ENCODE peak calls at places on chromosomes 1 and 21, in seven cellular contexts. One of them, this sample, is unnamed. For H3K9me3 and H3K4me1, the result is how much of the 10 kb centered on the place peaks cover.

GRCh38 chr1:162305969-162306368 is 70.7 kb downstream of the SPATA46 start:
- DNase-seq in mammary epithelial cell: peak
- DNase-seq in astrocyte: no peak
- DNase-seq in DND-41: no peak
- DNase-seq in endodermal cell: no peak
- DNase-seq in CD8-positive, alpha-beta T cell: no peak
- DNase-seq in IMR-90: peak
- DNase-seq in this sample: no peak

GRCh38 chr1:156870734-156871133 is 10.1 kb downstream of the NTRK1 start:
- DNase-seq in astrocyte: peak
- DNase-seq in endodermal cell: no peak
- DNase-seq in mammary epithelial cell: peak
- DNase-seq in IMR-90: peak
- DNase-seq in CD8-positive, alpha-beta T cell: no peak
- DNase-seq in DND-41: no peak
- DNase-seq in this sample: no peak

GRCh38 chr1:226688852-226689251 is 50.2 kb downstream of the ITPKB start:
- DNase-seq in endodermal cell: no peak
- DNase-seq in IMR-90: no peak
- DNase-seq in astrocyte: no peak
- DNase-seq in DND-41: no peak
- DNase-seq in CD8-positive, alpha-beta T cell: no peak
- DNase-seq in mammary epithelial cell: no peak
- DNase-seq in this sample: no peak

GRCh38 chr1:203769505-203770343 is 4.7 kb downstream of the LAX1 start:
- DNase-seq in endodermal cell: no peak
- DNase-seq in astrocyte: peak
- DNase-seq in DND-41: no peak
- DNase-seq in IMR-90: peak
- DNase-seq in CD8-positive, alpha-beta T cell: no peak
- DNase-seq in mammary epithelial cell: peak
- DNase-seq in this sample: no peak

GRCh38 chr1:97875996-97876395 is 44.8 kb downstream of the DPYD start:
- DNase-seq in astrocyte: peak
- DNase-seq in endodermal cell: no peak
- DNase-seq in IMR-90: peak
- DNase-seq in DND-41: no peak
- DNase-seq in mammary epithelial cell: peak
- DNase-seq in CD8-positive, alpha-beta T cell: no peak
- DNase-seq in this sample: no peak

GRCh38 chr1:92411511-92411910 is 75.2 kb downstream of the GFI1 start:
- DNase-seq in endodermal cell: no peak
- DNase-seq in astrocyte: peak
- DNase-seq in CD8-positive, alpha-beta T cell: no peak
- DNase-seq in IMR-90: peak
- DNase-seq in DND-41: peak
- DNase-seq in mammary epithelial cell: peak
- DNase-seq in this sample: no peak

GRCh38 chr1:211591980-211592493 is 13.1 kb upstream of the SLC30A1 start:
- DNase-seq in mammary epithelial cell: peak
- DNase-seq in IMR-90: peak
- DNase-seq in DND-41: no peak
- DNase-seq in astrocyte: peak
- DNase-seq in CD8-positive, alpha-beta T cell: no peak
- DNase-seq in endodermal cell: no peak
- DNase-seq in this sample: no peak

GRCh38 chr1:35692310-35692709 is 26.4 kb downstream of the C1orf216 start:
- DNase-seq in mammary epithelial cell: no peak
- DNase-seq in CD8-positive, alpha-beta T cell: no peak
- DNase-seq in DND-41: no peak
- DNase-seq in IMR-90: no peak
- DNase-seq in astrocyte: no peak
- DNase-seq in endodermal cell: no peak
- DNase-seq in this sample: no peak

GRCh38 chr1:112637257-112638108 is 17.9 kb downstream of the CAPZA1 start:
- DNase-seq in endodermal cell: no peak
- DNase-seq in IMR-90: peak
- DNase-seq in CD8-positive, alpha-beta T cell: no peak
- DNase-seq in mammary epithelial cell: peak
- DNase-seq in astrocyte: peak
- DNase-seq in DND-41: no peak
- DNase-seq in this sample: no peak

GRCh38 chr1:113958691-113959090 is 20.6 kb upstream of the OLFML3 start:
- DNase-seq in astrocyte: no peak
- DNase-seq in DND-41: no peak
- DNase-seq in IMR-90: peak
- DNase-seq in CD8-positive, alpha-beta T cell: no peak
- DNase-seq in mammary epithelial cell: no peak
- DNase-seq in endodermal cell: no peak
- DNase-seq in this sample: no peak

GRCh38 chr21:42231761-42232160 is 12.8 kb downstream of the ABCG1 start:
- DNase-seq in astrocyte: no peak
- DNase-seq in CD8-positive, alpha-beta T cell: no peak
- DNase-seq in DND-41: no peak
- DNase-seq in mammary epithelial cell: no peak
- DNase-seq in IMR-90: no peak
- DNase-seq in endodermal cell: no peak
- DNase-seq in this sample: no peak

GRCh38 chr1:33424205-33424604 is 6.7 kb downstream of the PHC2 start:
- DNase-seq in DND-41: no peak
- DNase-seq in CD8-positive, alpha-beta T cell: no peak
- DNase-seq in mammary epithelial cell: no peak
- DNase-seq in IMR-90: peak
- DNase-seq in astrocyte: peak
- DNase-seq in endodermal cell: no peak
- DNase-seq in this sample: no peak

GRCh38 chr1:205396972-205397616 is 24.8 kb downstream of the LEMD1 start:
- DNase-seq in DND-41: no peak
- DNase-seq in astrocyte: no peak
- DNase-seq in CD8-positive, alpha-beta T cell: peak
- DNase-seq in endodermal cell: peak
- DNase-seq in mammary epithelial cell: peak
- DNase-seq in IMR-90: peak
- DNase-seq in this sample: peak

GRCh38 chr1:147669475-147670318 is 627 bp downstream of the ACP6 start:
- DNase-seq in DND-41: peak
- DNase-seq in IMR-90: peak
- DNase-seq in endodermal cell: peak
- DNase-seq in astrocyte: peak
- DNase-seq in mammary epithelial cell: peak
- DNase-seq in CD8-positive, alpha-beta T cell: peak
- DNase-seq in this sample: peak

GRCh38 chr1:67060811-67061218 is 6.9 kb upstream of the SLC35D1 start:
- DNase-seq in endodermal cell: no peak
- DNase-seq in astrocyte: peak
- DNase-seq in IMR-90: peak
- DNase-seq in mammary epithelial cell: peak
- DNase-seq in CD8-positive, alpha-beta T cell: no peak
- DNase-seq in DND-41: no peak
- DNase-seq in this sample: no peak

GRCh38 chr1:174150499-174150898 is 8.8 kb upstream of the RABGAP1L start:
- DNase-seq in endodermal cell: no peak
- DNase-seq in mammary epithelial cell: no peak
- DNase-seq in CD8-positive, alpha-beta T cell: no peak
- DNase-seq in astrocyte: no peak
- DNase-seq in IMR-90: no peak
- DNase-seq in DND-41: no peak
- DNase-seq in this sample: no peak

GRCh38 chr1:172185206-172185605 is 235.3 kb upstream of the C1orf105 start:
- DNase-seq in IMR-90: peak
- DNase-seq in astrocyte: peak
- DNase-seq in CD8-positive, alpha-beta T cell: no peak
- DNase-seq in mammary epithelial cell: no peak
- DNase-seq in endodermal cell: no peak
- DNase-seq in DND-41: no peak
- DNase-seq in this sample: no peak

GRCh38 chr1:175126347-175126746 is 58.7 kb downstream of the TNN start:
- DNase-seq in CD8-positive, alpha-beta T cell: no peak
- DNase-seq in DND-41: no peak
- DNase-seq in IMR-90: no peak
- DNase-seq in astrocyte: no peak
- DNase-seq in endodermal cell: no peak
- DNase-seq in mammary epithelial cell: no peak
- DNase-seq in this sample: no peak

GRCh38 chr21:7952648-7953047 is 2568.7 kb upstream of the TPTE start:
- DNase-seq in astrocyte: no peak
- DNase-seq in DND-41: no peak
- DNase-seq in mammary epithelial cell: no peak
- DNase-seq in CD8-positive, alpha-beta T cell: no peak
- DNase-seq in IMR-90: no peak
- DNase-seq in endodermal cell: no peak
- DNase-seq in this sample: no peak

GRCh38 chr21:7951854-7952519 is 2569.4 kb upstream of the TPTE start:
- DNase-seq in IMR-90: no peak
- DNase-seq in mammary epithelial cell: no peak
- DNase-seq in endodermal cell: no peak
- DNase-seq in DND-41: no peak
- DNase-seq in CD8-positive, alpha-beta T cell: no peak
- DNase-seq in astrocyte: no peak
- DNase-seq in this sample: no peak

GRCh38 chr21:7953058-7953457 is 2568.3 kb upstream of the TPTE start:
- DNase-seq in mammary epithelial cell: no peak
- DNase-seq in DND-41: no peak
- DNase-seq in endodermal cell: no peak
- DNase-seq in IMR-90: no peak
- DNase-seq in astrocyte: no peak
- DNase-seq in CD8-positive, alpha-beta T cell: no peak
- DNase-seq in this sample: no peak

GRCh38 chr21:7957713-7958064 is 2563.7 kb upstream of the TPTE start:
- DNase-seq in mammary epithelial cell: no peak
- DNase-seq in astrocyte: no peak
- DNase-seq in IMR-90: no peak
- DNase-seq in DND-41: no peak
- DNase-seq in CD8-positive, alpha-beta T cell: no peak
- DNase-seq in endodermal cell: no peak
- DNase-seq in this sample: no peak
- H3K9me3 ChIP-seq in mammary epithelial cell: half or more
- H3K9me3 ChIP-seq in astrocyte: half or more
- H3K9me3 ChIP-seq in IMR-90: under half
- H3K9me3 ChIP-seq in DND-41: half or more
- H3K9me3 ChIP-seq in CD8-positive, alpha-beta T cell: under half
- H3K9me3 ChIP-seq in endodermal cell: under half
- H3K9me3 ChIP-seq in this sample: half or more

GRCh38 chr1:247854899-247855545 is 2.0 kb upstream of the TRIM58 start:
- DNase-seq in DND-41: no peak
- DNase-seq in endodermal cell: no peak
- DNase-seq in astrocyte: no peak
- DNase-seq in CD8-positive, alpha-beta T cell: no peak
- DNase-seq in IMR-90: no peak
- DNase-seq in mammary epithelial cell: no peak
- DNase-seq in this sample: no peak

GRCh38 chr1:247862756-247863155 is 5.8 kb downstream of the TRIM58 start:
- DNase-seq in CD8-positive, alpha-beta T cell: no peak
- DNase-seq in endodermal cell: no peak
- DNase-seq in mammary epithelial cell: no peak
- DNase-seq in DND-41: no peak
- DNase-seq in astrocyte: no peak
- DNase-seq in IMR-90: no peak
- DNase-seq in this sample: no peak

GRCh38 chr1:247857069-247857985 is at the start of gene TRIM58:
- DNase-seq in IMR-90: no peak
- DNase-seq in mammary epithelial cell: peak
- DNase-seq in astrocyte: no peak
- DNase-seq in CD8-positive, alpha-beta T cell: peak
- DNase-seq in DND-41: no peak
- DNase-seq in endodermal cell: no peak
- DNase-seq in this sample: no peak

GRCh38 chr1:247855911-247856310 is 1.1 kb upstream of the TRIM58 start:
- DNase-seq in IMR-90: no peak
- DNase-seq in CD8-positive, alpha-beta T cell: no peak
- DNase-seq in mammary epithelial cell: no peak
- DNase-seq in DND-41: no peak
- DNase-seq in endodermal cell: no peak
- DNase-seq in astrocyte: no peak
- DNase-seq in this sample: no peak

GRCh38 chr1:247857986-247858356 is 984 bp downstream of the TRIM58 start:
- DNase-seq in endodermal cell: no peak
- DNase-seq in DND-41: no peak
- DNase-seq in astrocyte: no peak
- DNase-seq in IMR-90: no peak
- DNase-seq in CD8-positive, alpha-beta T cell: no peak
- DNase-seq in mammary epithelial cell: no peak
- DNase-seq in this sample: no peak
- H3K4me3 ChIP-seq in endodermal cell: no peak
- H3K4me3 ChIP-seq in DND-41: no peak
- H3K4me3 ChIP-seq in astrocyte: peak
- H3K4me3 ChIP-seq in IMR-90: peak
- H3K4me3 ChIP-seq in CD8-positive, alpha-beta T cell: peak
- H3K4me3 ChIP-seq in mammary epithelial cell: no peak
- H3K4me3 ChIP-seq in this sample: peak

DNA sequence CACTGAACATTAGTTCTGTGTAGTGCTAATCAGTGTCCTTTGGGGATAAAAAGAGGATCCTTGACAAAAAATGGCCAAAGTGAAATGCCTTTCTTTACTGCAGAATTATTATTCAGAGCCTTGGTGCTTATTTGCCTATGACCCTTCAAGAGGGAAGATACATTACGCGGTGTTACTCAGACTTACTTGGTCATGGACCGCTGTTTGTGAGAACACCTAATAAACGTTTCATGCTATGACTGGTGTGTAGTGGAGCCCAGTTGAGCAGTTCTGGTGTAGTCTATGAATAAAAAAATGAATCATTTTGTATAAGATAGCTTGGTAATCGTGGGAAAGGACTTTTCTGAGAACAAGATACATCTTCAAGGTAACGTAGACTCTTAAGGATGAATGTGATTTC is 8.3 kb downstream of the NFYC start:
- DNase-seq in endodermal cell: no peak
- DNase-seq in IMR-90: no peak
- DNase-seq in DND-41: no peak
- DNase-seq in CD8-positive, alpha-beta T cell: no peak
- DNase-seq in astrocyte: no peak
- DNase-seq in mammary epithelial cell: no peak
- DNase-seq in this sample: no peak
- H3K4me1 ChIP-seq in endodermal cell: under half
- H3K4me1 ChIP-seq in IMR-90: under half
- H3K4me1 ChIP-seq in DND-41: under half
- H3K4me1 ChIP-seq in CD8-positive, alpha-beta T cell: under half
- H3K4me1 ChIP-seq in astrocyte: under half
- H3K4me1 ChIP-seq in mammary epithelial cell: under half
- H3K4me1 ChIP-seq in this sample: under half

DNA sequence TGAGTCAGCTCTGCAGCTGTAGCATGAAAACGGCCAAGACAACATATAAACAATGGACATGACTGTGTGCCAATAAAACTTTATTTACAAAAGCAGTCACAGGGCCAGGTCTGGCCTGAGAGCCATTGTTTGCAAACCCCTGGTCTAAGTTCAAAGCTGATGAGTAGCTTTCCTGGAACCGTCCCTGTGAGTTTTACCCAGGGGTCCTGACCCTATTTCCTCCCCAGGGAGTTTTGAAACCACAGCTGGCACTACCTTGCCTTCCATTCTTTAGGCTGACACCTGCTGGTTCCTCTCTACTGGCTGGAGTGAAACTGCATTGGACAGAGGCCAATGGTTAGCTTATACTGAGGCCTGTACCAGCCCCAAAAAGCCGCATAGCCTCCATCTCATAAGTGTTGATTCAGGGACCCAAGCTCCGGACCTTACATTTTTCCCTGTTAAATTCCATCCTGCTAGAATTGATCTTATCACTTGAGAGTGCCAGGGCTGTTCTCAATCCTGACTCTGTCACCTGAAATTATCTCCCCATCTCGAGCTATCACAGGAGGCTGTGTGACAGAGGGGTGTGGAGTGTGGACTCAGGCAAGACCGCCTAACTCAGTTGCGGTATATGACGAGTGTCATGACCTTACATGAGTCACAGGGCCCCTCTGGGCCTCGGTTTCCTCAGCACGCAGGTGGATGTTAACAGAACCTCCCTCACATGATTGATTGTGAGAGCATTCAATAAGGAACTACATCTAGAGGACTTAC is 343.6 kb downstream of the NPHP4 start:
- DNase-seq in IMR-90: no peak
- DNase-seq in CD8-positive, alpha-beta T cell: no peak
- DNase-seq in DND-41: no peak
- DNase-seq in endodermal cell: peak
- DNase-seq in astrocyte: no peak
- DNase-seq in mammary epithelial cell: peak
- DNase-seq in this sample: no peak
- H3K9me3 ChIP-seq in IMR-90: half or more
- H3K9me3 ChIP-seq in CD8-positive, alpha-beta T cell: under half
- H3K9me3 ChIP-seq in DND-41: under half
- H3K9me3 ChIP-seq in endodermal cell: under half
- H3K9me3 ChIP-seq in astrocyte: under half
- H3K9me3 ChIP-seq in mammary epithelial cell: under half
- H3K9me3 ChIP-seq in this sample: under half